ENCODE peak calls at places on chromosomes 3 and 15, in six cellular contexts. T, R, H, V, L and F are unnamed samples.

GRCh38 chr3:154728285-154728684 is 298.3 kb upstream of the GPR149 start:
- DNase-seq in R (no peak), T (no peak), L (no peak), H (no peak), V (no peak), F (no peak)

GRCh38 chr3:18338827-18339226 is 86.3 kb downstream of the SATB1 start:
- DNase-seq in H (no peak), T (no peak), V (no peak), R (no peak), L (no peak), F (no peak)

GRCh38 chr15:20348900-20349773 is 192.5 kb downstream of the GOLGA6L6 start:
- DNase-seq in T (peak; percentile 61), H (no peak), V (no peak), L (no peak), R (no peak), F (peak; percentile 74)

GRCh38 chr15:52228928-52229327 is 37.7 kb upstream of the GNB5 start:
- DNase-seq in L (no peak), H (no peak), V (no peak), R (no peak), T (peak; percentile 86), F (no peak)

GRCh38 chr15:95840004-95840403 is 490.5 kb upstream of the NR2F2 start:
- DNase-seq in H (no peak), R (no peak), V (no peak), L (no peak), T (peak; percentile 37), F (peak; percentile 68)

GRCh38 chr15:100572362-100572983 is 29.5 kb downstream of the LINS1 start:
- DNase-seq in V (no peak), R (no peak), H (no peak), T (no peak), L (no peak), F (no peak)

GRCh38 chr3:98788651-98789050 is 25.5 kb downstream of the ST3GAL6 start:
- DNase-seq in T (no peak), H (no peak), L (no peak), V (no peak), R (no peak), F (peak; percentile 57)

GRCh38 chr15:74383695-74384565 is 16.5 kb upstream of the CYP11A1 start:
- DNase-seq in T (peak; percentile 66), H (no peak), V (peak; percentile 44), L (no peak), R (no peak), F (no peak)

GRCh38 chr3:41575754-41576153 is 376.4 kb downstream of the CTNNB1 start:
- DNase-seq in H (peak; percentile 36), L (no peak), T (no peak), V (no peak), R (no peak), F (no peak)

GRCh38 chr3:65448120-65448519 is 590.6 kb downstream of the MAGI1 start:
- DNase-seq in V (no peak), H (no peak), R (peak; percentile 2), T (no peak), L (no peak), F (no peak)

GRCh38 chr3:111070772-111071256 is 802 bp upstream of the NECTIN3 start:
- DNase-seq in V (no peak), L (no peak), T (no peak), R (no peak), H (no peak), F (no peak)